ENCODE peak calls at places on chromosomes 13 and 19, in ten cellular contexts. One of them, this sample, is unnamed.
A peak's percentile ranks its signal among the peaks of the same experiment; 100 is the strongest.

GRCh38 chr19:1360818-1361461 is 22.8 kb upstream of the NDUFS7 start:
- DNase-seq in RPMI7951: peak; percentile 94
- DNase-seq in GM03348: peak; percentile 92
- DNase-seq in HEK293T: peak; percentile 42
- DNase-seq in bronchial epithelial cell: peak; percentile 23
- DNase-seq in nephron progenitor cell: peak; percentile 67
- DNase-seq in Caco-2: no peak
- DNase-seq in activated naive CD8-positive, alpha-beta T cell treated with anti-CD3 and anti-CD28 coated beads for 36 hours: no peak
- DNase-seq in GM12892: no peak
- DNase-seq in heart left ventricle: peak; percentile 79
- DNase-seq in this sample: no peak

GRCh38 chr19:7869453-7869909 is 4.7 kb downstream of the PRR36 start:
- DNase-seq in RPMI7951: peak; percentile 48
- DNase-seq in GM03348: peak; percentile 65
- DNase-seq in HEK293T: peak; percentile 69
- DNase-seq in bronchial epithelial cell: peak; percentile 20
- DNase-seq in nephron progenitor cell: peak; percentile 79
- DNase-seq in Caco-2: peak; percentile 91
- DNase-seq in activated naive CD8-positive, alpha-beta T cell treated with anti-CD3 and anti-CD28 coated beads for 36 hours: peak; percentile 77
- DNase-seq in GM12892: peak; percentile 69
- DNase-seq in heart left ventricle: no peak
- DNase-seq in this sample: peak; percentile 79

GRCh38 chr19:39154626-39155100 is 29.1 kb downstream of the PAK4 start:
- DNase-seq in RPMI7951: no peak
- DNase-seq in GM03348: no peak
- DNase-seq in HEK293T: peak; percentile 24
- DNase-seq in bronchial epithelial cell: peak; percentile 74
- DNase-seq in nephron progenitor cell: no peak
- DNase-seq in Caco-2: peak; percentile 91
- DNase-seq in activated naive CD8-positive, alpha-beta T cell treated with anti-CD3 and anti-CD28 coated beads for 36 hours: no peak
- DNase-seq in GM12892: no peak
- DNase-seq in heart left ventricle: no peak
- DNase-seq in this sample: peak; percentile 91

GRCh38 chr13:24076124-24076523 is 84.4 kb upstream of the SPATA13 start:
- DNase-seq in RPMI7951: no peak
- DNase-seq in GM03348: no peak
- DNase-seq in HEK293T: no peak
- DNase-seq in bronchial epithelial cell: no peak
- DNase-seq in nephron progenitor cell: no peak
- DNase-seq in Caco-2: peak; percentile 33
- DNase-seq in activated naive CD8-positive, alpha-beta T cell treated with anti-CD3 and anti-CD28 coated beads for 36 hours: no peak
- DNase-seq in GM12892: no peak
- DNase-seq in heart left ventricle: no peak
- DNase-seq in this sample: no peak

GRCh38 chr19:48830088-48830487 is 6.2 kb downstream of the HSD17B14 start:
- DNase-seq in RPMI7951: no peak
- DNase-seq in GM03348: no peak
- DNase-seq in HEK293T: no peak
- DNase-seq in bronchial epithelial cell: no peak
- DNase-seq in nephron progenitor cell: no peak
- DNase-seq in Caco-2: no peak
- DNase-seq in activated naive CD8-positive, alpha-beta T cell treated with anti-CD3 and anti-CD28 coated beads for 36 hours: no peak
- DNase-seq in GM12892: no peak
- DNase-seq in heart left ventricle: no peak
- DNase-seq in this sample: no peak

GRCh38 chr19:7125221-7125620 is 55.7 kb downstream of the ZNF557 start:
- DNase-seq in RPMI7951: no peak
- DNase-seq in GM03348: no peak
- DNase-seq in HEK293T: no peak
- DNase-seq in bronchial epithelial cell: no peak
- DNase-seq in nephron progenitor cell: no peak
- DNase-seq in Caco-2: no peak
- DNase-seq in activated naive CD8-positive, alpha-beta T cell treated with anti-CD3 and anti-CD28 coated beads for 36 hours: no peak
- DNase-seq in GM12892: no peak
- DNase-seq in heart left ventricle: no peak
- DNase-seq in this sample: no peak

GRCh38 chr13:113117335-113117872 is 5.2 kb upstream of the F10 start:
- DNase-seq in RPMI7951: no peak
- DNase-seq in GM03348: peak; percentile 54
- DNase-seq in HEK293T: no peak
- DNase-seq in bronchial epithelial cell: no peak
- DNase-seq in nephron progenitor cell: peak; percentile 1
- DNase-seq in Caco-2: peak; percentile 44
- DNase-seq in activated naive CD8-positive, alpha-beta T cell treated with anti-CD3 and anti-CD28 coated beads for 36 hours: no peak
- DNase-seq in GM12892: no peak
- DNase-seq in heart left ventricle: peak; percentile 14
- DNase-seq in this sample: no peak

GRCh38 chr19:43476606-43477005 is 11.2 kb upstream of the LYPD3 start:
- DNase-seq in RPMI7951: peak; percentile 89
- DNase-seq in GM03348: peak; percentile 83
- DNase-seq in HEK293T: no peak
- DNase-seq in bronchial epithelial cell: no peak
- DNase-seq in nephron progenitor cell: no peak
- DNase-seq in Caco-2: no peak
- DNase-seq in activated naive CD8-positive, alpha-beta T cell treated with anti-CD3 and anti-CD28 coated beads for 36 hours: no peak
- DNase-seq in GM12892: no peak
- DNase-seq in heart left ventricle: no peak
- DNase-seq in this sample: no peak

GRCh38 chr13:48320906-48321510 is 17.5 kb downstream of the RB1 start:
- DNase-seq in RPMI7951: no peak
- DNase-seq in GM03348: no peak
- DNase-seq in HEK293T: no peak
- DNase-seq in bronchial epithelial cell: no peak
- DNase-seq in nephron progenitor cell: no peak
- DNase-seq in Caco-2: no peak
- DNase-seq in activated naive CD8-positive, alpha-beta T cell treated with anti-CD3 and anti-CD28 coated beads for 36 hours: no peak
- DNase-seq in GM12892: no peak
- DNase-seq in heart left ventricle: no peak
- DNase-seq in this sample: no peak

GRCh38 chr13:65613004-65613403 is 1617.1 kb downstream of the PCDH9 start:
- DNase-seq in RPMI7951: no peak
- DNase-seq in GM03348: no peak
- DNase-seq in HEK293T: peak; percentile 67
- DNase-seq in bronchial epithelial cell: no peak
- DNase-seq in nephron progenitor cell: no peak
- DNase-seq in Caco-2: peak; percentile 8
- DNase-seq in activated naive CD8-positive, alpha-beta T cell treated with anti-CD3 and anti-CD28 coated beads for 36 hours: no peak
- DNase-seq in GM12892: no peak
- DNase-seq in heart left ventricle: no peak
- DNase-seq in this sample: no peak

GRCh38 chr19:18589380-18590272 is 1.0 kb downstream of the REX1BD start:
- DNase-seq in RPMI7951: peak; percentile 64
- DNase-seq in GM03348: peak; percentile 78
- DNase-seq in HEK293T: peak; percentile 68
- DNase-seq in bronchial epithelial cell: peak; percentile 41
- DNase-seq in nephron progenitor cell: peak; percentile 75
- DNase-seq in Caco-2: peak; percentile 80
- DNase-seq in activated naive CD8-positive, alpha-beta T cell treated with anti-CD3 and anti-CD28 coated beads for 36 hours: peak; percentile 85
- DNase-seq in GM12892: no peak
- DNase-seq in heart left ventricle: peak; percentile 61
- DNase-seq in this sample: peak; percentile 80

GRCh38 chr13:107819071-107819470 is 396.3 kb downstream of the LIG4 start:
- DNase-seq in RPMI7951: no peak
- DNase-seq in GM03348: no peak
- DNase-seq in HEK293T: no peak
- DNase-seq in bronchial epithelial cell: no peak
- DNase-seq in nephron progenitor cell: no peak
- DNase-seq in Caco-2: no peak
- DNase-seq in activated naive CD8-positive, alpha-beta T cell treated with anti-CD3 and anti-CD28 coated beads for 36 hours: no peak
- DNase-seq in GM12892: no peak
- DNase-seq in heart left ventricle: no peak
- DNase-seq in this sample: no peak

GRCh38 chr13:110334841-110335490 is 27.9 kb downstream of the COL4A2 start:
- DNase-seq in RPMI7951: peak; percentile 26
- DNase-seq in GM03348: no peak
- DNase-seq in HEK293T: no peak
- DNase-seq in bronchial epithelial cell: no peak
- DNase-seq in nephron progenitor cell: no peak
- DNase-seq in Caco-2: no peak
- DNase-seq in activated naive CD8-positive, alpha-beta T cell treated with anti-CD3 and anti-CD28 coated beads for 36 hours: no peak
- DNase-seq in GM12892: no peak
- DNase-seq in heart left ventricle: no peak
- DNase-seq in this sample: no peak

GRCh38 chr13:110790371-110790770 is 76.9 kb downstream of the ING1 start:
- DNase-seq in RPMI7951: no peak
- DNase-seq in GM03348: no peak
- DNase-seq in HEK293T: no peak
- DNase-seq in bronchial epithelial cell: no peak
- DNase-seq in nephron progenitor cell: no peak
- DNase-seq in Caco-2: no peak
- DNase-seq in activated naive CD8-positive, alpha-beta T cell treated with anti-CD3 and anti-CD28 coated beads for 36 hours: no peak
- DNase-seq in GM12892: no peak
- DNase-seq in heart left ventricle: no peak
- DNase-seq in this sample: no peak

GRCh38 chr13:103283451-103283820 is 217.2 kb upstream of the SLC10A2 start:
- DNase-seq in RPMI7951: no peak
- DNase-seq in GM03348: no peak
- DNase-seq in HEK293T: no peak
- DNase-seq in bronchial epithelial cell: no peak
- DNase-seq in nephron progenitor cell: no peak
- DNase-seq in Caco-2: no peak
- DNase-seq in activated naive CD8-positive, alpha-beta T cell treated with anti-CD3 and anti-CD28 coated beads for 36 hours: no peak
- DNase-seq in GM12892: no peak
- DNase-seq in heart left ventricle: no peak
- DNase-seq in this sample: no peak

GRCh38 chr13:106588367-106588766 is 20.4 kb upstream of the ARGLU1 start:
- DNase-seq in RPMI7951: no peak
- DNase-seq in GM03348: no peak
- DNase-seq in HEK293T: no peak
- DNase-seq in bronchial epithelial cell: no peak
- DNase-seq in nephron progenitor cell: no peak
- DNase-seq in Caco-2: no peak
- DNase-seq in activated naive CD8-positive, alpha-beta T cell treated with anti-CD3 and anti-CD28 coated beads for 36 hours: no peak
- DNase-seq in GM12892: no peak
- DNase-seq in heart left ventricle: no peak
- DNase-seq in this sample: no peak

This sample was measured in trophoblast cell.